ENCODE peak calls at places on chromosomes 11 and 22, in four cellular contexts. G, Z, X and H are unnamed samples.

GRCh38 chr11:20368441-20368840 is 4.9 kb downstream of the HTATIP2 start:
- DNase-seq in Z (no peak), X (no peak), G (no peak), H (no peak)

GRCh38 chr11:111833524-111833923 is 37.9 kb downstream of the ALG9 start:
- DNase-seq in G (peak; percentile 19), Z (no peak), X (no peak), H (no peak)

GRCh38 chr22:33819743-33820142 is 100.5 kb downstream of the LARGE1 start:
- DNase-seq in Z (no peak), G (no peak), X (no peak), H (no peak)

GRCh38 chr11:63667993-63668392 is 3.2 kb downstream of the ATL3 start:
- DNase-seq in X (no peak), Z (no peak), G (no peak), H (no peak)

GRCh38 chr11:112734207-112734606 is 227.0 kb upstream of the NCAM1 start:
- DNase-seq in G (no peak), Z (peak; percentile 11), X (no peak), H (peak; percentile 42)

GRCh38 chr22:41619979-41620645 is 731 bp downstream of the DESI1 start:
- DNase-seq in X (peak; percentile 78), Z (no peak), G (peak; percentile 49), H (peak; percentile 51)

GRCh38 chr22:36863281-36863680 is 2.5 kb downstream of the NCF4 start:
- DNase-seq in Z (no peak), X (peak; percentile 42), G (no peak), H (no peak)

GRCh38 chr22:35156945-35157344 is 91.0 kb downstream of the ISX start:
- DNase-seq in G (no peak), Z (no peak), X (no peak), H (no peak)

GRCh38 chr11:18171377-18172000 is 1.1 kb upstream of the MRGPRX4 start:
- DNase-seq in Z (peak; percentile 36), G (peak; percentile 53), X (no peak), H (no peak)

GRCh38 chr11:125494601-125494986 is 1.5 kb downstream of the FEZ1 start:
- DNase-seq in X (no peak), G (no peak), Z (no peak), H (no peak)

GRCh38 chr22:50739894-50740293 is 1.9 kb downstream of the ACR start:
- DNase-seq in Z (no peak), X (no peak), G (no peak), H (peak; percentile 17)

GRCh38 chr22:44920183-44920582 is 89.6 kb downstream of the PHF21B start:
- DNase-seq in Z (no peak), X (peak; percentile 55), G (no peak), H (no peak)

GRCh38 chr22:31938258-31938657 is 6.1 kb upstream of the YWHAH start:
- DNase-seq in G (no peak), Z (no peak), X (no peak), H (no peak)

GRCh38 chr22:33111491-33111890 is 53.3 kb upstream of the SYN3 start:
- DNase-seq in X (no peak), G (no peak), Z (no peak), H (no peak)

GRCh38 chr22:45441158-45441557 is 27.7 kb downstream of the RIBC2 start:
- DNase-seq in Z (no peak), G (peak; percentile 71), X (peak; percentile 84), H (peak; percentile 35)

GRCh38 chr11:120212259-120212888 is 1.5 kb downstream of the OAF start:
- DNase-seq in X (no peak), Z (peak; percentile 32), G (no peak), H (no peak)

GRCh38 chr22:32803020-32803758 is 1.7 kb downstream of the TIMP3 start:
- DNase-seq in X (peak; percentile 72), Z (no peak), G (no peak), H (no peak)

GRCh38 chr11:75430692-75431532 is 2.1 kb downstream of the KLHL35 start:
- DNase-seq in X (no peak), G (no peak), Z (no peak), H (no peak)

GRCh38 chr22:40583058-40583741 is 53.3 kb downstream of the MRTFA start:
- DNase-seq in G (no peak), X (no peak), Z (no peak), H (no peak)

GRCh38 chr11:17561466-17562001 is 14.5 kb downstream of the OTOG start:
- DNase-seq in Z (no peak), X (peak; percentile 55), G (no peak), H (no peak)

GRCh38 chr11:96055706-96056387 is 131.9 kb upstream of the MTMR2 start:
- DNase-seq in Z (no peak), X (no peak), G (peak; percentile 7), H (no peak)

GRCh38 chr11:128298271-128298670 is 289.1 kb downstream of the ETS1 start:
- DNase-seq in Z (no peak), G (no peak), X (no peak), H (no peak)

GRCh38 chr11:45187375-45187774 is 40.9 kb downstream of the PRDM11 start:
- DNase-seq in X (peak; percentile 52), G (no peak), Z (no peak), H (no peak)

GRCh38 chr11:116576523-116576922 is 196.3 kb downstream of the BUD13 start:
- DNase-seq in X (no peak), Z (no peak), G (peak; percentile 54), H (no peak)

GRCh38 chr11:62497132-62497915 is 49.3 kb downstream of the AHNAK start:
- DNase-seq in X (no peak), Z (no peak), G (peak; percentile 86), H (peak; percentile 28)

GRCh38 chr22:27460596-27461347 is 340.8 kb downstream of the MN1 start:
- DNase-seq in Z (no peak), G (no peak), X (peak; percentile 73), H (no peak)

GRCh38 chr11:88338223-88338661 is 706 bp upstream of the CTSC start:
- DNase-seq in X (peak; percentile 77), Z (peak; percentile 29), G (peak; percentile 77), H (peak; percentile 41)

GRCh38 chr22:46563381-46564083 is 26.1 kb upstream of the CELSR1 start:
- DNase-seq in Z (peak; percentile 78), G (peak; percentile 64), X (peak; percentile 81), H (peak; percentile 88)

GRCh38 chr11:71150859-71151258 is 101.5 kb downstream of the SHANK2 start:
- DNase-seq in G (no peak), Z (no peak), X (no peak), H (no peak)

GRCh38 chr22:27349456-27349855 is 452.1 kb downstream of the MN1 start:
- DNase-seq in G (no peak), Z (no peak), X (no peak), H (no peak)

GRCh38 chr11:65132238-65132987 is 1.9 kb downstream of the SYVN1 start:
- DNase-seq in Z (no peak), G (no peak), X (peak; percentile 61), H (no peak)

GRCh38 chr11:65134952-65135632 is 773 bp upstream of the SYVN1 start:
- DNase-seq in X (peak; percentile 98), Z (peak; percentile 89), G (peak; percentile 97), H (peak; percentile 98)

GRCh38 chr11:65134240-65134951 is at the start of gene SYVN1:
- DNase-seq in G (peak; percentile 80), Z (peak; percentile 91), X (peak; percentile 96), H (peak; percentile 94)

GRCh38 chr11:65132988-65133700 is 1.2 kb downstream of the SYVN1 start:
- DNase-seq in Z (peak; percentile 80), G (peak; percentile 47), X (peak; percentile 69), H (peak; percentile 89)

GRCh38 chr11:65133724-65134123 is 595 bp downstream of the SYVN1 start:
- DNase-seq in Z (no peak), X (peak; percentile 76), G (no peak), H (peak; percentile 46)
- TF ChIP-seq EP300 in Z (no peak), X (no peak), G (no peak), H (no peak)

DNA sequence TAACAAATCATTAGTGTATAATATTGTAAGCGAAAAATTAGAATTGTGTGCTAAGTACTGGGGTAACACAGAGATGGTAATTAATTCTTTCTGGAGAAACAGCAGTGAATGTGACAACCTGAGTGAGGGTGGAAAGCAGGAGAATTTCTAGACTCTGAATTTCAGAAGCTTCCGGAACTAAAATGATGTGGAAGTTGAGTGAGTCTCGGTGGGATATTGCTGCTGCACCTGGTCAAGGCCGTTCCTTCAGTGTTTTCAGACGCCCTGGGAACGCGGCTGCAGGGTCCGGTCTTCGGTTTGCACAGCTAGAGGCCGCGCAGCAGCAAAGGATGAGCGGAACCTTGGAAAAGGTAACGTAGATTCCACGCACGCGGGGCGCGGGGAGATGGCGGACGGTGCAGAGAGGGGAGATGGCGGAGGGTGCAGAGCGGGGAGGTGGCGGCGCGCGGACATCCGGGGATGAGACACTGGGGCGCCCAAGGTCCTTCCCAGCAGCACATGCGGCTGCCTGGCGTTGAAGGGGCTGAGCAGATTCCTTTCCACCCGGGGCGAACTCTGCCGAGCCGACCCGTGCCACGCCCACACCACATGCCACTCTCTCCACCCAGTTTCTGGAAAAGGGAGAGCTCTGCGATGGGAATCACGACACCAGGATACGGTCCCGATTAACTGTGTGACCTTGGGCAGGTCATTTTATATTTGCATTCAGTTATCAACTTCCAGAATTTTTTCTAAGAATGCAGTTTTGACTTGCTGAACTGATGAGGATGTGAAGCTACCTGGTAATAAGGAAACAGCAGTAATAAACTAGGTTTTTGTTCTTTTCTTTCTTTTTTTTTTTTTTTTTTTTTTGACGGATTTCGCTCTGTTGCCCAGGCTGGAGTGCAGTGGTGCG is at the start of gene MRPL48:
- DNase-seq in Z (peak; percentile 93), X (peak; percentile 94), G (peak; percentile 82), H (peak; percentile 89)
- TF ChIP-seq EP300 in Z (peak; percentile 5), X (no peak), G (no peak), H (no peak)

GRCh38 chr22:20983081-20983745 is 1.1 kb downstream of the LZTR1 start:
- DNase-seq in X (no peak), G (no peak), Z (no peak), H (no peak)

GRCh38 chr22:20980938-20981722 is 967 bp upstream of the LZTR1 start:
- DNase-seq in G (no peak), X (no peak), Z (no peak), H (no peak)

GRCh38 chr22:20982563-20982882 is 426 bp downstream of the LZTR1 start:
- DNase-seq in Z (no peak), G (no peak), X (no peak), H (no peak)

GRCh38 chr22:20980523-20980922 is 1.6 kb upstream of the LZTR1 start:
- DNase-seq in Z (no peak), X (no peak), G (no peak), H (no peak)

DNA sequence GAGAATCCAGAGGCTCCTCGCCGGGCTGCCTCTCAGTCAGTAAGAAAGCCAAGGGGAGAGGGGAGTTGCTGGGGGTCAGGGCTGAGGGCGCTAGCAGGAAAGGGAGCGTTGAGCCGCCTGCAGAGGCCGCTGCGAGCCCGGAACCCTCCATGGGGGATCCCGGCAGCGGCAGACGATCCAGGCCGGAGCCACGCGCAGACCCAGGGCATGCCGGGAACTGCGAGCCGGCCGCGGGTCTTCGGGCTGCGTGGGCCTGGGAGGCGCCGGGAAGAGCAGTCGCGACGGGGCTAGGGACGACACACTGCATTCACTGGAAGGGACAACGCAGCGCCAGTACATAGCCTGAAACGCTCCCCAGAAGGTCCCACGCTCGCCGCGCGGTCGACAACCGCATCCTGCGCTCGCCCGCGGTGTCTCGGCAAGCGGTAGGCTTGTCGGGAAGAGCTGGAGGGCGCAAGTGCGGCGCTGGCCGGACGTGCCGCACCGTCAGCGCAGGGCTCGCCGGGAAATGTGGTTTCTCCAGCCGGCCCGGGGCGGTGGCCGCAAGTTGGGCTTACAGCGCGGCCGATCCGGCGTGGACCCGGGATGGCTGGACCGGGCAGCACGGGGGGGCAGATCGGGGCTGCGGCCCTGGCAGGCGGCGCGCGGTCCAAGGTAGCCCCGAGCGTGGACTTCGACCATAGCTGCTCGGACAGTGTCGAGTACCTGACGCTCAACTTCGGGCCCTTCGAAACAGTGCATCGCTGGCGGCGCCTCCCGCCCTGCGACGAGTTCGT is at the start of gene LZTR1:
- DNase-seq in X (peak; percentile 89), Z (peak; percentile 100), G (peak; percentile 70), H (peak; percentile 83)
- TF ChIP-seq EP300 in X (no peak), Z (no peak), G (no peak), H (no peak)

GRCh38 chr11:68411501-68411991 is 49.0 kb upstream of the PPP6R3 start:
- DNase-seq in X (no peak), G (no peak), Z (no peak), H (peak; percentile 88)
- TF ChIP-seq EP300 in X (no peak), G (no peak), Z (no peak), H (no peak)